ENCODE peak calls at places on chromosomes 1 and 21, in four cellular contexts. H is GM12878, K is K562, A is HepG2. I is an unnamed sample.

GRCh38 chr1:153432874-153433681 is 16.8 kb downstream of the S100A7A start:
- DNase-seq in A (no peak), H (no peak), K (peak), I (no peak)

GRCh38 chr1:88595355-88595754 is 88.7 kb upstream of the PKN2 start:
- DNase-seq in H (peak), K (peak), A (peak), I (peak)

GRCh38 chr1:177495878-177496277 is 325.1 kb downstream of the BRINP2 start:
- DNase-seq in K (no peak), H (no peak), A (no peak), I (no peak)

GRCh38 chr1:202160377-202160940 is at the start of gene PTPN7:
- DNase-seq in H (peak), A (no peak), K (peak), I (no peak)

GRCh38 chr1:36212782-36213181 is 11.5 kb upstream of the THRAP3 start:
- DNase-seq in K (no peak), A (no peak), H (no peak), I (no peak)

GRCh38 chr1:93827128-93827527 is 51.9 kb downstream of the DNTTIP2 start:
- DNase-seq in K (no peak), H (no peak), A (no peak), I (no peak)

GRCh38 chr1:151346082-151346768 is 827 bp downstream of the RFX5 start:
- DNase-seq in A (no peak), K (no peak), H (no peak), I (no peak)

GRCh38 chr1:156591432-156592157 is at the start of gene NAXE:
- DNase-seq in H (no peak), A (peak), K (peak), I (peak)

GRCh38 chr1:227082999-227083746 is 143.1 kb downstream of the COQ8A start:
- DNase-seq in A (no peak), H (no peak), K (no peak), I (no peak)

GRCh38 chr1:10803971-10804820 is 7.8 kb upstream of the CASZ1 start:
- DNase-seq in K (no peak), H (no peak), A (no peak), I (no peak)

GRCh38 chr1:1084028-1084371 is 9.9 kb upstream of the RNF223 start:
- DNase-seq in H (no peak), A (no peak), K (no peak), I (no peak)

GRCh38 chr1:117093091-117093534 is 28.4 kb downstream of the TRIM45 start:
- DNase-seq in H (no peak), A (no peak), K (no peak), I (no peak)

GRCh38 chr1:18903313-18903671 is 937 bp upstream of the ALDH4A1 start:
- DNase-seq in K (no peak), H (no peak), A (no peak), I (no peak)

GRCh38 chr1:155136728-155137127 is 1.1 kb downstream of the SLC50A1 start:
- DNase-seq in H (no peak), A (no peak), K (peak), I (no peak)

GRCh38 chr1:214573386-214574358 is 22.3 kb upstream of the PTPN14 start:
- DNase-seq in A (no peak), K (no peak), H (no peak), I (no peak)

GRCh38 chr1:93839307-93839706 is 39.7 kb downstream of the DNTTIP2 start:
- DNase-seq in K (no peak), A (no peak), H (no peak), I (no peak)

GRCh38 chr1:101044259-101044658 is 18.7 kb upstream of the DPH5 start:
- DNase-seq in H (no peak), K (no peak), A (no peak), I (no peak)

GRCh38 chr21:33011462-33011861 is 14.3 kb upstream of the OLIG2 start:
- DNase-seq in A (peak), H (no peak), K (no peak), I (no peak)

GRCh38 chr1:56934400-56935080 is 31.3 kb downstream of the C8B start:
- DNase-seq in H (no peak), K (no peak), A (no peak), I (no peak)

GRCh38 chr1:150535511-150536281 is 13.5 kb upstream of the ADAMTSL4 start:
- DNase-seq in A (no peak), H (no peak), K (no peak), I (no peak)

GRCh38 chr1:93771843-93772242 is 90.2 kb upstream of the BCAR3 start:
- DNase-seq in A (no peak), K (no peak), H (no peak), I (no peak)

GRCh38 chr1:175146535-175147213 is 45.9 kb downstream of the KIAA0040 start:
- DNase-seq in K (peak), H (no peak), A (peak), I (peak)

GRCh38 chr1:104919188-104919587 is 1169.5 kb downstream of the AMY1C start:
- DNase-seq in A (no peak), K (no peak), H (no peak), I (no peak)

GRCh38 chr1:175192630-175193338 is at the start of gene KIAA0040:
- DNase-seq in K (peak), H (no peak), A (peak), I (peak)

GRCh38 chr1:33396188-33397124 is 34.4 kb downstream of the PHC2 start:
- DNase-seq in A (no peak), K (peak), H (no peak), I (no peak)

GRCh38 chr1:168259567-168259966 is 21.1 kb upstream of the TBX19 start:
- DNase-seq in A (no peak), K (no peak), H (no peak), I (no peak)

GRCh38 chr1:154821083-154821482 is 49.0 kb downstream of the KCNN3 start:
- DNase-seq in A (no peak), H (no peak), K (no peak), I (no peak)

GRCh38 chr1:61230523-61230922 is 148.2 kb downstream of the NFIA start:
- DNase-seq in K (no peak), A (peak), H (no peak), I (no peak)

GRCh38 chr1:68136187-68136586 is 85.8 kb upstream of the DIRAS3 start:
- DNase-seq in H (no peak), K (no peak), A (no peak), I (no peak)

GRCh38 chr21:41061701-41062100 is 106.3 kb upstream of the BACE2 start:
- DNase-seq in K (no peak), A (no peak), H (no peak), I (no peak)

GRCh38 chr1:29628190-29628589 is 391.9 kb downstream of the PTPRU start:
- DNase-seq in K (no peak), A (no peak), H (no peak), I (no peak)

GRCh38 chr1:156684227-156684782 is 7.1 kb upstream of the NES start:
- DNase-seq in A (no peak), H (no peak), K (no peak), I (no peak)

GRCh38 chr1:4129693-4130092 is 229.6 kb upstream of the C1orf174 start:
- DNase-seq in H (no peak), A (no peak), K (no peak), I (no peak)

GRCh38 chr1:43653893-43654292 is 3.9 kb downstream of the KDM4A start:
- DNase-seq in H (peak), K (no peak), A (no peak), I (no peak)

GRCh38 chr1:54811066-54811465 is 9.9 kb upstream of the TTC22 start:
- DNase-seq in H (no peak), A (no peak), K (no peak), I (no peak)

GRCh38 chr1:147842578-147842977 is 60.0 kb upstream of the GJA8 start:
- DNase-seq in H (no peak), K (no peak), A (no peak), I (no peak)
- TF ChIP-seq FOXM1 in H (no peak), K (no peak), A (no peak), I (no peak)

DNA sequence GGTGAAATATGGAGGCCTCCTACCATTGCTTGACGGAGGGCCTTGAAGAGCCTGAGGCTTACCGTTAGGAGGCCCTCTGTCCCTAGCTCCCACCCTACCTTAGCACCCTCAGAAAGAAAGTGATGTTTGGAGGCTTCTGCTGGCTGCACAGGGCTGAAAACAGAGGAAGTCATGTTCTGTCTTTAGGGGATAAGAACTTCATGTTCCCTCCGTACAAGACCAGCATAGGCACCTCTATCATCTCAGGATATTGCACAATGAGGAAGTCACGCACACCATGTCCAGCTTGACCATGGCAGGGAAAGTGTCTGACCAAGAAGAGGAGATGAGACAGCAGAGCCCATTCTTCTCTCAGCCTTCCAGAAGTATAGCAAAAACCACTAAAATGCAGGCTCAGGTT is 13.8 kb downstream of the ADORA3 start:
- DNase-seq in A (no peak), H (no peak), K (no peak), I (no peak)
- TF ChIP-seq SP1 in A (no peak), H (no peak), K (no peak), I (no peak)

DNA sequence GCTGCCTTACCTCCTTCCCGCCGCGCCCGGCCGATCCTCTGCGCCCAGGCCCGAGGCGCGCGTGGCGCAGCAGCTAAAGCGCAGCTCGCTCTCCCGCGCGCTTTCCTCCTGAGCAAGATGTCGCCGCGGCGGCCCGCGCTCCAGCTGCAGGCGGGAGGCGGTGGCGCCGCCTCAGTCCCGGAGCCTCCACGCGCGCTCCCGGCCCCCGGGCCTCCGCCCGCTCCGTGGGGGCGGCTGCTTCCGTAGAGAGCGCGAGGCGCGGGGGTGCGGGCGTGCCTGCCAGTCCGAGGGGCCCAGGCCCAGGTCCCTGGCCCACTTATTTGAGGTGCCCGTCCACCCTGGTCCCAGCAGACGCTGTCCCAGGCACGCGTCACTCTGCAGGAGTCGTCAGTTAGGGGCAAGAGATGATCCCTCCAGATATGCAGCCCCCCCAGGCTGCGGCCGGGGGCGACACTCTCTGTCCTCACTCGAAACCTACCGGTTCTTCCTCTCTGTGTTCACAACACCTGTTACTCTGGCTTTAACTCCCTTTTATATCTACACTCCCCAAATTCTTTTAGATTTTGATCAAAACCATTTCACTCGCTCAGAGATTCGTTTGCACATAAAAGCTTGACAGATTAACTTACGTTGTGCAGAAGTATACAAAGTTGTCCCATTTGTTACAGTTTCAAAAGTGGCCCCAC is at the start of gene CCSAP:
- DNase-seq in A (peak), H (no peak), K (peak), I (peak)
- TF ChIP-seq FOXM1 in A (no peak), H (no peak), K (no peak), I (peak)

DNA sequence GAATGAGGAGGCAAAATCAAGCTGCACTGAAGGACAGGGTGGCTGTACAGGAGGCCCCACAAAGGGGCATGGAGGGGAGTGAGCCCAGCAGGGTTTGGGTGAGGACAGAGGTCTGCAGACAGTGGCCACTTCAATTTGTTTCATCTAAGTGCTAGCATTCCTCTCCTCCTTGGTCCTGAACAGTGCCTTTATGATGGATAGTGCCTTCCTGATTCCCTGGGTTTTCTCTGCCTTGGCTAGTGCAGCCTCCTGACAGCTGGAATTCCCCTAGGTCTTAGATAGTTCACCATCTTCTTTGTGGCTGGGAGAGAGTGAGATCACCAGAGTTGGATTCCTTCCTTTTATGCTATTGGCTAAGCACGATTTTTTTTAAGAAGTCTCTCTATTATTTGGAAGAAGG is 3.8 kb upstream of the HPCAL4 start:
- DNase-seq in K (no peak), H (no peak), A (no peak), I (no peak)
- TF ChIP-seq SP1 in K (no peak), H (no peak), A (no peak), I (no peak)

GRCh38 chr1:210264521-210265380 is 32.2 kb downstream of the SERTAD4 start:
- DNase-seq in K (no peak), A (no peak), H (no peak), I (no peak)
- TF ChIP-seq FOXM1 in K (no peak), A (no peak), H (no peak), I (no peak)

GRCh38 chr1:160206421-160207117 is 1.4 kb downstream of the PEA15 start:
- DNase-seq in H (no peak), K (no peak), A (no peak), I (no peak)
- TF ChIP-seq SP1 in H (no peak), K (no peak), A (no peak), I (no peak)

I was measured in HEK293T.